ENCODE peak calls at places on chromosomes 13 and 19, in four cellular contexts. G, N, U and F are unnamed samples.

GRCh38 chr19:6271721-6272410 is 7.9 kb downstream of the MLLT1 start:
- DNase-seq in G (no peak), U (peak; percentile 31), N (no peak), F (no peak)

GRCh38 chr19:28076628-28077027 is 1136.3 kb downstream of the UQCRFS1 start:
- DNase-seq in G (no peak), N (no peak), U (no peak), F (no peak)

GRCh38 chr19:495440-496332 is 600 bp upstream of the MADCAM1 start:
- DNase-seq in N (no peak), G (peak; percentile 86), U (peak; percentile 62), F (no peak)

GRCh38 chr19:58009666-58010301 is 7.2 kb upstream of the ZNF606 start:
- DNase-seq in U (peak; percentile 71), N (peak; percentile 29), G (peak; percentile 77), F (no peak)

GRCh38 chr19:48325265-48325910 is at the start of gene EMP3:
- DNase-seq in U (peak; percentile 86), G (peak; percentile 92), N (peak; percentile 54), F (peak; percentile 62)

GRCh38 chr19:12838893-12839656 is 760 bp downstream of the MAST1 start:
- DNase-seq in G (no peak), N (no peak), U (peak; percentile 23), F (no peak)

GRCh38 chr13:75789451-75790197 is 153.5 kb downstream of the LMO7 start:
- DNase-seq in G (no peak), N (no peak), U (no peak), F (no peak)

GRCh38 chr19:50632151-50632835 is 7.4 kb downstream of the SYT3 start:
- DNase-seq in G (no peak), U (no peak), N (no peak), F (no peak)

GRCh38 chr19:3658004-3658822 is 31.6 kb upstream of the CACTIN start:
- DNase-seq in U (no peak), N (no peak), G (no peak), F (no peak)

GRCh38 chr13:40974460-40975407 is 44.4 kb downstream of the ELF1 start:
- DNase-seq in G (peak; percentile 58), N (peak; percentile 12), U (peak; percentile 66), F (peak; percentile 43)

GRCh38 chr19:13260883-13261653 is 110.9 kb downstream of the IER2 start:
- DNase-seq in G (peak; percentile 49), U (no peak), N (no peak), F (no peak)

GRCh38 chr13:112001571-112001970 is 65.4 kb upstream of the SOX1 start:
- DNase-seq in U (no peak), N (no peak), G (no peak), F (no peak)

GRCh38 chr13:98158172-98158907 is 15.4 kb downstream of the FARP1 start:
- DNase-seq in N (no peak), G (no peak), U (no peak), F (no peak)

GRCh38 chr13:97905517-97905916 is 48.0 kb upstream of the IPO5 start:
- DNase-seq in G (no peak), U (no peak), N (no peak), F (no peak)

GRCh38 chr19:38506723-38507550 is 73.4 kb downstream of the RYR1 start:
- DNase-seq in N (peak; percentile 48), U (peak; percentile 90), G (peak; percentile 100), F (peak; percentile 46)

GRCh38 chr19:44626067-44626624 is 12.8 kb downstream of the IGSF23 start:
- DNase-seq in G (peak; percentile 93), N (no peak), U (no peak), F (no peak)
- H3K27ac ChIP-seq in G (peak overlapping the region; percentile 89), N (no peak overlapping the region), U (no peak overlapping the region), F (no peak overlapping the region)

GRCh38 chr13:20667857-20668256 is 35.6 kb upstream of the IL17D start:
- DNase-seq in G (no peak), U (no peak), N (no peak), F (no peak)

GRCh38 chr13:20672772-20673171 is 30.7 kb upstream of the IL17D start:
- DNase-seq in G (no peak), U (no peak), N (no peak), F (no peak)

GRCh38 chr13:20673711-20674110 is 29.8 kb upstream of the IL17D start:
- DNase-seq in G (no peak), N (no peak), U (no peak), F (no peak)

GRCh38 chr13:20669162-20669561 is 34.3 kb upstream of the IL17D start:
- DNase-seq in G (no peak), U (no peak), N (no peak), F (peak; percentile 73)

GRCh38 chr13:20671789-20672188 is 31.7 kb upstream of the IL17D start:
- DNase-seq in U (no peak), G (no peak), N (no peak), F (no peak)
- H3K4me2 ChIP-seq in U (no peak overlapping the region), G (no peak overlapping the region), N (no peak overlapping the region), F (no peak overlapping the region)

GRCh38 chr19:21603431-21604153 is 98.2 kb downstream of the ZNF429 start:
- DNase-seq in U (no peak), N (no peak), G (no peak), F (no peak)
- H3K27ac ChIP-seq in U (no peak overlapping the region), N (peak overlapping the region; percentile 44), G (no peak overlapping the region), F (no peak overlapping the region)

DNA sequence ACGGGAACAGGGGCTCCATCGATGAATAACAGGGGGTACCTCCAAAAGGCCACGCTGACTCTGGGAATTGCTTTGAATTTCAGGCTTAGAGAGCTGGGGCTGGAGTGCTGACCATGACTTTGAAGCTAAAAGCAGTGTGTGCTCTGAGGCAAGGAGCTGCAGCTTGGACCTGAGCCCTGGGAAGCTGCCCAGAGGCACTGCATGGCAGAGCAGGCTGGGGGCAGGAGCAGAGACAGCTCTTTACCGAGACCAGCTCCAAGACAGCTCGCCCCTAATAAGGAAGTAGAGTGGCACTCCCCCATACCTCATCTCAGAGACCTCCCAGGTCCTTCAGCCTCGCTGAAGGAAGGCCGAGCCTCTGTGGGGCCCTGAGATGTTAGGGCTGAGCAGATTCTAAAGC is 200.2 kb downstream of the COL4A1 start:
- DNase-seq in U (no peak), N (no peak), G (no peak), F (no peak)
- H3K4me2 ChIP-seq in U (no peak overlapping the region), N (no peak overlapping the region), G (no peak overlapping the region), F (no peak overlapping the region)

GRCh38 chr13:29756506-29756905 is 93.9 kb downstream of the UBL3 start:
- DNase-seq in N (no peak), U (no peak), G (no peak), F (no peak)

GRCh38 chr13:29752175-29752574 is 98.2 kb downstream of the UBL3 start:
- DNase-seq in G (no peak), N (no peak), U (no peak), F (no peak)

GRCh38 chr13:29758591-29759114 is 91.8 kb downstream of the UBL3 start:
- DNase-seq in N (no peak), G (no peak), U (no peak), F (peak; percentile 70)

GRCh38 chr13:29753593-29754485 is 96.6 kb downstream of the UBL3 start:
- DNase-seq in N (no peak), U (no peak), G (no peak), F (no peak)

DNA sequence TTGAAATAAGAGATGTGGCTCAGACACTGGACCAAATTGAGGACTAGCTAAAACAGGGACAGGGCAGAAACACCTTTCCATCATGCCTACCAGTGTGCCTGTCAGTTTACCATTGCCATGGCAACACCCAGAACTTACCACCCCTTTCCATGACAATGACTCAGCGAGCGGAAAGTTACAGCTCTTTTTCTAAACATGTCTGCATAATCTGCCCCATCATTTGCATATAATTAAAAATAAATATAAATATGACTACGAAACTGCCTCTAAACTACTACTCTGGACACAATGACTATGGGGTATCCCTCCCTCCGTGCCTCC is 96.0 kb downstream of the UBL3 start:
- DNase-seq in N (peak; percentile 11), U (no peak), G (peak; percentile 60), F (no peak)
- H3K27ac ChIP-seq in N (no peak overlapping the region), U (no peak overlapping the region), G (peak overlapping the region; percentile 30), F (no peak overlapping the region)

DNA sequence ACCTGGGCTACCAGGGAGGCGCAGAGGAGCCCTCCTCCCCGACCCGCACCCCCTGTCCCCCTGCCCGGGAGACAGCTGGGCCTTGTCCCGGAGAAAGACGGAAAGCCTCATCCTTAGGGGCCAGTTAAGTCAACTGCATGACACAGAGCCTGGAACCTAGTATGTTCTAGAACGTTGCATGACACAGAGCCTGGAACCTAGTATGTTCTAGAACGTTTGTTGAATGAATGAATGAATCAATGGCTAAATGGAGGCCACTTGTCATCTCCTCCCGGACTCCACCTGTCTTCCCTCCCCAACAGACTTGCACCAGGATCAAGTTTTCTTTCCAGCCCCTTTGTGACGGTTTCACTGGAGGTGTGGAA is 706 bp downstream of the SERP2 start:
- DNase-seq in G (no peak), N (peak; percentile 37), U (no peak), F (no peak)
- H3K4me2 ChIP-seq in G (no peak overlapping the region), N (no peak overlapping the region), U (peak overlapping the region; percentile 93), F (no peak overlapping the region)

DNA sequence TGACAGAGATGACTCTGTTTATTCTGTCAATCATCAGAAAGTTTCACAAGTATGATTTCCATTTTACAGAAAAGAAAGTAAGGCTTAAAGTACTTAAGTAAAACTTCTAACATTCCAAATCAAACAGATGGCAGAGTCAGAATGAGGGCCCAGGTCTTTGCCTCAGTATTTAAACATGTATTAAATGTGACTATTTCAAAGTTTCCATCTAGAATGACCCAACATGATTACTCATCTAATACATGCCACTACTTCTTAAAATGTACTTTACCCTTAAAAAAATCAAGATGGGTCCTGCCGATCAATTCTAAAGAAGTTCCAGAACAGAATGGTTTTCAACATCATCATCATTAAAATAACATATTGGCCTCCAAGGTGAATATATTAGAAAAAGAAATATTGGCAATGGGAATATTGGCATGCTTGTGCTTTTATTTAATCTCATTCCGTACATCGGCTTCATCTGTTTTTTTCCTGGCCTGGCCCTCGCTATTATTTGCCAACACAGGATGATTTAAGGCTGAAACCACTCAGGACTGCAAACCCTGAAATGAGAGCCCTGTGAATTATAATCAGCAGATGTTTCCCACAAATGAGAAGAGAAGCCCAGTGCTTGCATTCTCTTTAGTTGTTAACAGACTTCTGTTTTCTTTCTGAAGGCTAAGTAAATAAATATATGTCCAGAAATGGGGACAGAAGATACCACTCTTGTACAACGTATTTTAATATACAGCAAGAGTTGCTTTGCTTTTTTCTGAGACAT is 340.0 kb downstream of the DNAJC15 start:
- DNase-seq in N (no peak), G (no peak), U (no peak), F (no peak)
- H3K27ac ChIP-seq in N (no peak overlapping the region), G (no peak overlapping the region), U (peak overlapping the region; percentile 66), F (no peak overlapping the region)

DNA sequence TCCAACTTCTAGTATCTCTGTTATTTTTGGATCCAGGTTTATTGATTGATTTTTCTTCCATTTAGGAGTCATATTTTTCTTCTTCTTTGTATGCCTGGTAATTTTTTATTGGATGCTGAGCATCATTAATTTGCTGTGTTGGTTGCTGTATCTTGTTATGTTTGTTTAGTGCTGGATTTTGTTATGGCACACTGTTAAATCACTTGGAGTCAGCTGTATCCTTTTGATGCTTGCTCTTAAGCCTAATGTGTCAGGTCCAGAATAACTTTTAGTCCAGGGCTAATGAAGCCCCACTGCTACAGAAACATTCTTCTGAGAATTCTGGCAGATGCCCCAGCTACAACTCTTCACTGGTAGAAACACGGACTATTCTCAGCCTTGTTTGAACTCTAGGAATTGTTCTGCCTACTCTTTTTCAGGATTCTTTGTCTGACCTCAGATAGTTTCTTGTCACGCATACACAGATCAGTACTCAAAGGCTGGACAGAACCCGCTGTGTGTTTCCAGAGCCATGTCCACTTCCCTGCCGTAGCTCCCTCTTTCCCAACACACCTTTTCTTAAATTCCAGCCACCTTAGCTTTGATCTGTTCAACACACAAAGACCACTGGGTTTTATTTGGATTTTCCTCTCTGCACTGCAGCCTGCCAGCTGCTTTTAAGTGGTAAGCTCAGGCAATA is 137.1 kb upstream of the WASF3 start:
- DNase-seq in G (no peak), N (no peak), U (no peak), F (no peak)
- H3K4me2 ChIP-seq in G (no peak overlapping the region), N (no peak overlapping the region), U (no peak overlapping the region), F (no peak overlapping the region)

GRCh38 chr19:35134601-35135091 is at the start of gene LGI4:
- DNase-seq in U (peak; percentile 16), N (no peak), G (no peak), F (no peak)
- H3K27ac ChIP-seq in U (no peak within 1 kb of the TSS), N (no peak within 1 kb of the TSS), G (no peak within 1 kb of the TSS), F (no peak within 1 kb of the TSS)